ENCODE peak calls at places on chromosomes 5 and 9, in six cellular contexts. One of them, this sample, is unnamed.

GRCh38 chr5:34585601-34586104 is 70.5 kb upstream of the RAI14 start:
- DNase-seq in foreskin fibroblast: peak
- DNase-seq in CD8-positive, alpha-beta T cell: no peak
- DNase-seq in lower leg skin: peak
- DNase-seq in CD4-positive, alpha-beta T cell: no peak
- DNase-seq in A549: peak
- DNase-seq in this sample: no peak

GRCh38 chr9:93452710-93453046 is 703 bp downstream of the FAM120AOS start:
- DNase-seq in foreskin fibroblast: no peak
- DNase-seq in CD8-positive, alpha-beta T cell: no peak
- DNase-seq in lower leg skin: no peak
- DNase-seq in CD4-positive, alpha-beta T cell: peak
- DNase-seq in A549: no peak
- DNase-seq in this sample: no peak

GRCh38 chr5:173637340-173637739 is 20.9 kb upstream of the BOD1 start:
- DNase-seq in A549: no peak
- DNase-seq in CD8-positive, alpha-beta T cell: no peak
- DNase-seq in CD4-positive, alpha-beta T cell: no peak
- DNase-seq in lower leg skin: peak
- DNase-seq in foreskin fibroblast: no peak
- DNase-seq in this sample: no peak

GRCh38 chr9:125442471-125442870 is 180.8 kb downstream of the GAPVD1 start:
- DNase-seq in foreskin fibroblast: no peak
- DNase-seq in lower leg skin: no peak
- DNase-seq in A549: no peak
- DNase-seq in CD8-positive, alpha-beta T cell: no peak
- DNase-seq in CD4-positive, alpha-beta T cell: no peak
- DNase-seq in this sample: no peak

GRCh38 chr9:137095664-137096517 is 9.1 kb downstream of the MAN1B1 start:
- DNase-seq in A549: no peak
- DNase-seq in foreskin fibroblast: no peak
- DNase-seq in lower leg skin: no peak
- DNase-seq in CD4-positive, alpha-beta T cell: peak
- DNase-seq in CD8-positive, alpha-beta T cell: peak
- DNase-seq in this sample: no peak

GRCh38 chr5:138832218-138832617 is 42.9 kb downstream of the LRRTM2 start:
- DNase-seq in foreskin fibroblast: no peak
- DNase-seq in CD4-positive, alpha-beta T cell: no peak
- DNase-seq in CD8-positive, alpha-beta T cell: no peak
- DNase-seq in lower leg skin: no peak
- DNase-seq in A549: no peak
- DNase-seq in this sample: no peak

GRCh38 chr5:142839711-142840441 is 69.7 kb downstream of the ARHGAP26 start:
- DNase-seq in CD4-positive, alpha-beta T cell: no peak
- DNase-seq in lower leg skin: peak
- DNase-seq in A549: peak
- DNase-seq in CD8-positive, alpha-beta T cell: no peak
- DNase-seq in foreskin fibroblast: no peak
- DNase-seq in this sample: no peak

GRCh38 chr5:65923339-65923738 is 3.0 kb upstream of the ERBIN start:
- DNase-seq in CD4-positive, alpha-beta T cell: no peak
- DNase-seq in foreskin fibroblast: no peak
- DNase-seq in CD8-positive, alpha-beta T cell: no peak
- DNase-seq in A549: no peak
- DNase-seq in lower leg skin: no peak
- DNase-seq in this sample: no peak

GRCh38 chr5:963673-964531 is 44.7 kb upstream of the NKD2 start:
- DNase-seq in CD8-positive, alpha-beta T cell: no peak
- DNase-seq in lower leg skin: peak
- DNase-seq in CD4-positive, alpha-beta T cell: peak
- DNase-seq in foreskin fibroblast: peak
- DNase-seq in A549: no peak
- DNase-seq in this sample: peak

GRCh38 chr9:108417726-108418125 is 438.1 kb downstream of the ACTL7B start:
- DNase-seq in CD8-positive, alpha-beta T cell: no peak
- DNase-seq in A549: no peak
- DNase-seq in CD4-positive, alpha-beta T cell: no peak
- DNase-seq in lower leg skin: no peak
- DNase-seq in foreskin fibroblast: peak
- DNase-seq in this sample: no peak

GRCh38 chr9:37650873-37651768 is at the start of gene FRMPD1:
- DNase-seq in foreskin fibroblast: peak
- DNase-seq in CD8-positive, alpha-beta T cell: peak
- DNase-seq in CD4-positive, alpha-beta T cell: peak
- DNase-seq in A549: peak
- DNase-seq in lower leg skin: peak
- DNase-seq in this sample: no peak
- TF ChIP-seq CTCF in foreskin fibroblast: no peak
- TF ChIP-seq CTCF in CD8-positive, alpha-beta T cell: no peak
- TF ChIP-seq CTCF in CD4-positive, alpha-beta T cell: no peak
- TF ChIP-seq CTCF in A549: peak
- TF ChIP-seq CTCF in lower leg skin: no peak
- TF ChIP-seq CTCF in this sample: no peak

GRCh38 chr5:103943243-103943642 is 380.7 kb upstream of the NUDT12 start:
- DNase-seq in CD8-positive, alpha-beta T cell: no peak
- DNase-seq in CD4-positive, alpha-beta T cell: no peak
- DNase-seq in A549: no peak
- DNase-seq in foreskin fibroblast: no peak
- DNase-seq in lower leg skin: no peak
- DNase-seq in this sample: no peak

GRCh38 chr5:103938151-103938671 is 375.6 kb upstream of the NUDT12 start:
- DNase-seq in CD8-positive, alpha-beta T cell: no peak
- DNase-seq in foreskin fibroblast: no peak
- DNase-seq in CD4-positive, alpha-beta T cell: no peak
- DNase-seq in lower leg skin: no peak
- DNase-seq in A549: no peak
- DNase-seq in this sample: no peak

GRCh38 chr5:103941554-103941953 is 379.0 kb upstream of the NUDT12 start:
- DNase-seq in A549: no peak
- DNase-seq in foreskin fibroblast: no peak
- DNase-seq in CD4-positive, alpha-beta T cell: no peak
- DNase-seq in lower leg skin: no peak
- DNase-seq in CD8-positive, alpha-beta T cell: no peak
- DNase-seq in this sample: no peak

DNA sequence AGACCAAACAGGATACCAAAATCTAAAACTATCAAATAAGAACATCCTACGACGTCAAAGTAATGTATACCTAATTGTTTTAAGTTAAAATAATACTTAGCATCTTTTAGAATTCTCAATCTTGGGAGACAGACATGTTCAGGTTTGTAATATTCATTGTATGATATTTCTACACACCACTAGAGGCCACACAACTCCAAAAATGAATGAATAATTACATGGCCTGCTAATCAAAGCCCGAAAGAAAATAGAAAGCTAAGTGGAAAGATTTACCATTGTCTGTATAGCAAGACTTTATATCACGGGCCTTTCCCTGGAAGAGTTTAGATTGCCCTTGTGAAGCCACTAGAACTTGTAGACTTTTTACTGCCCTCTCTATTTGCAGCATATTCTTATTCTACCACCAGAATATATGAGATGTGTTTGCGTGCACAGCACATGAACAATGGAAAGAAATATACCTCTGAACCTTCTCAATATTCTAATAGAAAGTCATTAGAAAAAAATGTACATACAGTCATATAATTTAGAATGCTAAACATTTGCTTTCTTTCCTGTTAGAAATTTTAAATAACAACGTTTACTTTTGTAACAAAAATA is 380.1 kb upstream of the NUDT12 start:
- DNase-seq in lower leg skin: no peak
- DNase-seq in CD8-positive, alpha-beta T cell: no peak
- DNase-seq in A549: no peak
- DNase-seq in CD4-positive, alpha-beta T cell: no peak
- DNase-seq in foreskin fibroblast: no peak
- DNase-seq in this sample: no peak
- TF ChIP-seq CTCF in lower leg skin: no peak
- TF ChIP-seq CTCF in CD8-positive, alpha-beta T cell: no peak
- TF ChIP-seq CTCF in A549: no peak
- TF ChIP-seq CTCF in CD4-positive, alpha-beta T cell: no peak
- TF ChIP-seq CTCF in foreskin fibroblast: no peak
- TF ChIP-seq CTCF in this sample: peak

DNA sequence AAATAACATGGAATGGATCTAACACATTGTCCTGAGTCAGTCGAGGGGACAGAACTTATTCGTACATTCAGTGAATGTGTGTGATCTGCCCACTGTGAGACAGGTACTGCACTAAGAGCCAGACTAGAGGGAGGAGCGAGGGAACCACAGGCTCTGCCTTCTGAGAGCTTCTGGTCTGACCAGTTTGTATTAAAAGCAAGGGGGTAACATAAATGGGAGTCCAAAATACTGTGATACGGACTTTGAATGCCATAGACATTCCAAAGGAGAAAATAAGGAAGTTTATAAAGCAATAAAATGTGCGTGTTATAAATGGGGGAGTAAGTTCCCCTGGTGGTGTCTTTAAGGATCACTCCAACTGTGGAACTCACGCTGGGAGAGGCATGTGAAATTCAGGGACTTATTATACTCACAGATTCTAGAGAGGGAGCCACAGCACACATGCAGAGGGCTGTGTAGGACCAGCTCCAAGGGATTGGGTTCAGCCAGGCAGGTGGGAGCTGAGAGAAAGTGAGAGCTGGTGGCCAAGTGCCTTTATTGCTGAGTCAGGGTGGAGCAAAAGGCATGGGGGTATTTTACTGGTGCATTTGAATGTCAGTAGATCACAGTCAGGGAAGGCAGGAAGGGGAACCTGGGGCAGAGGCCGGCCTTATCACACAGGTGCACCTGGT is 186.5 kb upstream of the WWC1 start:
- DNase-seq in A549: no peak
- DNase-seq in CD4-positive, alpha-beta T cell: no peak
- DNase-seq in CD8-positive, alpha-beta T cell: no peak
- DNase-seq in foreskin fibroblast: no peak
- DNase-seq in lower leg skin: no peak
- DNase-seq in this sample: no peak
- TF ChIP-seq CTCF in A549: no peak
- TF ChIP-seq CTCF in CD4-positive, alpha-beta T cell: no peak
- TF ChIP-seq CTCF in CD8-positive, alpha-beta T cell: no peak
- TF ChIP-seq CTCF in foreskin fibroblast: peak
- TF ChIP-seq CTCF in lower leg skin: no peak
- TF ChIP-seq CTCF in this sample: peak

DNA sequence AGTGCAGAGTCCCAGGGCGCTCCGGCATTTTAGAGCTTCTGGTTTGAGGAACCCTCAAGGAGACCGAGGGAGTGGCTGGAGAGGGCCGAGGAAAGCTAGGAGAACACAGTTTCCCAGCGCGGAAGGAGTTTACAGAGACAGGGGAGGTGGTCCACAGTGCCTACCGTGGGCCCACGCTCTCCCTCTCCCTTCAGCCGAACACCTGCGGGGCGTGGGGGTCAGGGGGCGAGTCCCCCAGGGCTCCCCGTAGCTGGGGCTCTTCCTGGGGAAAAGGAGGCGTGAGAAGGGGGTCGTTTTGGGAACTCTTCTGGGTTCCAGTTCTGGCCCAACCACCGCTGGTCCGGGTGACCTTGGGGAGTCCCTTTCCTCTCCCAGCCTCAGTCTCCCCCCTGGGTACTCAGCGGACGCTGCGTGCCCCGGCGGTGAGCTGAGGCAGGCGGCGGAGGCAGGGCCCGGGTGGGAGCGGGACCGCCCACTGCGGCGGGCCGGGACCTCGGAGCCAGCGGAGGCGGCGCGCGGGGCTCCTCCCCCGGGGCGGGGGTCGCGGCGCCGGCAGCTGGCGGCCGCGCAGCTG is 368 bp upstream of the FRMPD1 start:
- DNase-seq in lower leg skin: no peak
- DNase-seq in foreskin fibroblast: no peak
- DNase-seq in A549: no peak
- DNase-seq in CD4-positive, alpha-beta T cell: no peak
- DNase-seq in CD8-positive, alpha-beta T cell: no peak
- DNase-seq in this sample: no peak
- TF ChIP-seq CTCF in lower leg skin: no peak
- TF ChIP-seq CTCF in foreskin fibroblast: no peak
- TF ChIP-seq CTCF in A549: no peak
- TF ChIP-seq CTCF in CD4-positive, alpha-beta T cell: no peak
- TF ChIP-seq CTCF in CD8-positive, alpha-beta T cell: no peak
- TF ChIP-seq CTCF in this sample: no peak

DNA sequence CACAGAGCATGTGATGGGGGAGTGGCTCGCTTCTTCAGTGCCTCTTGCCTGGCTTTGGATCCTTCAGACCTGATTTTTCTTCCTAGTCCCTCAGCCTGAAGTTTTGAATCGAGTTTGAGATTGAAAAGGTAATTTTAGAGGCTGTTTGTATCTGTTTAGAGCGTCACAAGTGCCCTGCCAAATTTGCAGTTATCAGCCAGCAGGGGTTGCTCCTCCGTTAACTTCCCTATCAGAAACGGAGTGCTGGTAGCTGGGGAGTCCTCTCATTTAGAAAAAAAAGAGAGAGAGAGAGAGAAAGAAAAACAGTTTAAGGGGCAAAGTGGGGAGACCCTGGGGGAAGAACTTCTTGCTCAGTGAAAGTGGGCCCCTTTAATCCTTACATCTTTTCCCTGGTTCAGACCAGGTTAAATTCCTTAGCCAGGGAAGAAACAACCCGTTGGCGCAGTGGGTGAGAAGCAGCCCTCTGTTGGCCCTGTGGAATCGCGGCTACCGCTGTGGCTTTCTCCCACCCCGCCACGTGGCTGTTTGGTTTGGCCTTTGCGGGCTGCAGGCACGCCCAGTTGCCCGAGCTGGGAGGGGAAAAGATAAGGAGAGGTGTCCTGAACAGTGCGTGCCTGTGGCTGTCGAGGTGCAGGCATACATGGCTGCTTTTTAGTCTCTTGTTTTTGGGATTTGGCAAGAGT is 576.7 kb upstream of the ACO1 start:
- DNase-seq in A549: peak
- DNase-seq in CD4-positive, alpha-beta T cell: no peak
- DNase-seq in foreskin fibroblast: no peak
- DNase-seq in CD8-positive, alpha-beta T cell: no peak
- DNase-seq in lower leg skin: no peak
- DNase-seq in this sample: no peak
- TF ChIP-seq CTCF in A549: no peak
- TF ChIP-seq CTCF in CD4-positive, alpha-beta T cell: no peak
- TF ChIP-seq CTCF in foreskin fibroblast: no peak
- TF ChIP-seq CTCF in CD8-positive, alpha-beta T cell: no peak
- TF ChIP-seq CTCF in lower leg skin: no peak
- TF ChIP-seq CTCF in this sample: no peak

DNA sequence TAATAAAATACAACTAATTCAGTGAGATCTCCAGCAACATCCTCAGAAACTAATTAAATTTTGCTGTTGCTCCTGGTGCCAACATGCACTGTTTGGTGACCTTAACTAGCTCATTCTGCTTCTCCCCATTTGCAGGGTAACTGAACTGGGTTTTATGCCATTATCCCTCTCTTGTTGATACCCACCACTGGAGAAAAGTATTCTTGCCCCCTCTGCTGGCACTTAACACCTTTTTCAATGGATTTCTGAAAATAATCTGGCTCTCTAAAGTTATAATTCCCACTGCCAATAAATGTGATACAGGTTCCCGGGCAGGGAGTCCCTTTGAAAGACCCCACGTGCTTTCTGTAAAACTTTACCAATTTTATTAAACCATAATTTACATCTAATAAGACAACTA is 394.3 kb downstream of the OSTF1 start:
- DNase-seq in A549: no peak
- DNase-seq in CD8-positive, alpha-beta T cell: no peak
- DNase-seq in foreskin fibroblast: no peak
- DNase-seq in lower leg skin: no peak
- DNase-seq in CD4-positive, alpha-beta T cell: no peak
- DNase-seq in this sample: no peak
- TF ChIP-seq CTCF in A549: no peak
- TF ChIP-seq CTCF in CD8-positive, alpha-beta T cell: no peak
- TF ChIP-seq CTCF in foreskin fibroblast: no peak
- TF ChIP-seq CTCF in lower leg skin: no peak
- TF ChIP-seq CTCF in CD4-positive, alpha-beta T cell: no peak
- TF ChIP-seq CTCF in this sample: no peak